ENCODE peak calls at places on chromosomes 5 and 9, in six cellular contexts. A is AG04449, R is stomach, W is fibroblast of pulmonary artery, E is upper lobe of right lung, D is cardiac fibroblast. P is an unnamed sample.

GRCh38 chr9:120924698-120925534 is 1.7 kb downstream of the TRAF1 start:
- DNase-seq in A (no peak), R (no peak), W (no peak), E (no peak), D (no peak), P (no peak)

GRCh38 chr5:59832577-59833301 is 60.8 kb downstream of the PDE4D start:
- DNase-seq in A (no peak), R (no peak), W (no peak), E (no peak), D (no peak), P (no peak)

GRCh38 chr5:42494414-42494813 is 71.2 kb downstream of the GHR start:
- DNase-seq in A (no peak), R (no peak), W (peak), E (no peak), D (peak), P (no peak)

GRCh38 chr5:92810036-92810435 is 771.0 kb downstream of the NR2F1-AS1 start:
- DNase-seq in A (no peak), R (no peak), W (no peak), E (no peak), D (no peak), P (no peak)

GRCh38 chr9:138040446-138041430 is 163.2 kb downstream of the CACNA1B start:
- DNase-seq in A (no peak), R (peak), W (no peak), E (peak), D (no peak), P (no peak)

GRCh38 chr5:79743846-79744605 is 54.4 kb downstream of the CMYA5 start:
- DNase-seq in A (no peak), R (no peak), W (no peak), E (no peak), D (no peak), P (no peak)

GRCh38 chr9:136996361-136997281 is at the start of gene CLIC3:
- DNase-seq in A (no peak), R (peak), W (no peak), E (peak), D (no peak), P (no peak)

GRCh38 chr5:14439087-14439841 is 142.3 kb upstream of the OTULINL start:
- DNase-seq in A (no peak), R (no peak), W (peak), E (no peak), D (no peak), P (no peak)

GRCh38 chr9:113992276-113992951 is 85.7 kb downstream of the AMBP start:
- DNase-seq in A (no peak), R (peak), W (no peak), E (no peak), D (no peak), P (no peak)

GRCh38 chr5:142363619-142363963 is 38.8 kb upstream of the SPRY4 start:
- DNase-seq in A (no peak), R (no peak), W (no peak), E (no peak), D (no peak), P (no peak)

DNA sequence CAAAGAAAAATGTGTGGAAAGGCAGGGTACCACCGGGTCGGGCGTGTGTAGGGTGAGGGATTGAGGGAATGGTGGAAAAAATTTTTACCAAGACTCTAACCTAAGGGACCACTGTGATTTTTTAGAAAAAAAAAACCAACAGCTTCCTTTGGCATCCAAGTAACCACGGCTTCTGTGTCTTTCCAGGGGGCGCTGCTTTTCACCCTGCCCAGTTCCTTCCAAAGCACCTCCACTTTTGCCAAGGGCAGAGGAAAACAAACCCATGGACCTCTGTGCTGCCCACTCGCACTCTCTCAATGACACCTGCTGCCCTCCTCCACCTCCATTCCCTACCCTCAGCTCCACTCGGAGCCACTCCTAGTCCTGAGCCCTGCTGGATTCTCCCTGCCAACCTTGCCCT is 381.0 kb downstream of the ENC1 start:
- DNase-seq in A (no peak), R (no peak), W (no peak), E (no peak), D (no peak), P (no peak)
- TF ChIP-seq CTCF in A (no peak), R (no peak), W (no peak), E (no peak), D (no peak), P (no peak)

DNA sequence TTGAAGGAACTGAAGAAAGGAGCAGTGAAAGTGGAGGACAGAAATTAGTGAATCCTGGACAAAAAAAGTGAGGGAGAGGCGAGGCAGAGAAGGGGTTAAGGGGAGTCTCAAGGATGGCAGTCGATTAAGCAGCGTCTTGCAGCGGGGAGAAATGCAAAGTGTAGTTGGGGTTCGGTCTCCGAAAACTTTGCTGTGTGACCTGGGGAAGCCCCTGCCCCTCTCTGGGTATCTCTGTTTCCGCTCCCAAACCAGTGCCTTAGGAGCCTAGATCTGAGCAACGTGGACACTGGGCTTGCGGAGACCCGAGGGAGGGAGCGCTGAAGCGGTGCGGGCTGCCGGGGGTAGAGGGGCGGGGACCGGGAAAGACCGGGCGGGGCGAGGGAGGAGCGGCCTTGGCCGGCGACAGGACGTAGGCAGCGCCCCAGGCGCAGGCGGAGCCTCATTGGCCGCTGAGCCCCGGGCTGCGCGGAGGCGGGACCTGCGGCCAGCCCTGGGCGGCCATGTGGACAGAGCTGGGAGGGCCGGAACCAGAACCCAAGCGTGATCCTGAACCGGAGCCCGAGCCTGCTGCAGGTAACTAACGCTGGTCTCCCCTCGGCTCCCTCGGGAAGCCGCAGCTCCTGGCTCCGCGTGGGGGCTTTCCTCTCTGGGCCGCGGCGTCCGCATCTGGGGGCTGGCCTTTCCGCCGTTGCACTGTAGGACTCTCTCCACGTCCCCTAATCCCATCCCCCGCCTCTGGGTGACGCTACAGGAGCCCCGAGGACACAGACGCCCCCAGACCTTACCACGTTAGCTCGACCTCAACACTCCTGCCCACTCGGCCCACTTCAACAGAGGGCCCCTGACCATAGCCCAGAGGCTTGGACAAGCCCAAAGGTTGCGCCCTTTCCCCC is at the start of gene ALDH1B1:
- DNase-seq in A (no peak), R (peak), W (peak), E (peak), D (peak), P (peak)
- TF ChIP-seq CTCF in A (peak), R (no peak), W (peak), E (no peak), D (peak), P (peak)

GRCh38 chr5:61329729-61330128 is 2.3 kb upstream of the ZSWIM6 start:
- DNase-seq in A (no peak), R (no peak), W (peak), E (no peak), D (peak), P (no peak)
- TF ChIP-seq CTCF in A (no peak), R (no peak), W (no peak), E (no peak), D (no peak), P (no peak)

DNA sequence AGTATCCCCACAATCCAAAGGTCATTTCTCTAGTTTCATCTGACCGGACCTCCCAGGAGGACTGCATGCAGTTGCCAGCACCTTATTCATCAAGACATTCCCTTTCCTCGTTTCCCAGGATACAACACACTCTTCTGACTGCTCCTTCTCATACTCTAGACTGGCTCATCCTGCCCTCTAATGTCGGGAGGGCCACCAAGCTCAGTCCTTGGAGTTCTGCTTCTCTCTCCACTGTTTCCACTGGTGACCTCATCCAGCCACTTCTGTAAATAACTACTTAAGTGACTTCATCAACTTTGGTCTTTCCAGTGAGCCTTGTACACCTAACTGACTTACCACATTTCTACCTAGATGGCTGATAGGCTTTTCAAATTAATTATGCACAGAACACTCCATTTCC is 179.1 kb downstream of the EPB41L4A start:
- DNase-seq in A (no peak), R (no peak), W (no peak), E (no peak), D (no peak), P (no peak)
- TF ChIP-seq CTCF in A (no peak), R (no peak), W (no peak), E (no peak), D (no peak), P (no peak)

P was measured in osteocyte.